ENCODE peak calls at places on chromosomes 7 and 10, in seven cellular contexts. W, M, K, X, N, C and E are unnamed samples.
A peak's percentile ranks its signal among the peaks of the same experiment; 100 is the strongest.

GRCh38 chr10:84179059-84179710 is 5.6 kb downstream of the GPR15LG start:
- DNase-seq in X (no peak), M (peak; percentile 92), N (peak; percentile 100), C (peak; percentile 74), K (no peak), W (peak; percentile 27), E (no peak)

GRCh38 chr7:50346548-50347497 is 42.3 kb downstream of the IKZF1 start:
- DNase-seq in M (peak; percentile 28), K (no peak), X (peak; percentile 77), N (peak; percentile 40), W (no peak), C (no peak), E (no peak)

GRCh38 chr10:62582804-62583208 is 208.6 kb downstream of the ZNF365 start:
- DNase-seq in M (peak; percentile 97), W (peak; percentile 98), X (peak; percentile 86), C (no peak), K (no peak), N (peak; percentile 81), E (no peak)

GRCh38 chr10:107553470-107553869 is 389.0 kb upstream of the SORCS1 start:
- DNase-seq in N (no peak), K (no peak), W (peak; percentile 7), C (no peak), M (peak; percentile 72), X (peak; percentile 15), E (no peak)

GRCh38 chr7:50211306-50212015 is 93.1 kb upstream of the IKZF1 start:
- DNase-seq in K (no peak), C (no peak), M (no peak), N (no peak), W (no peak), X (no peak), E (no peak)

GRCh38 chr7:102431617-102432298 is 1.6 kb upstream of the ORAI2 start:
- DNase-seq in N (peak; percentile 16), W (no peak), C (no peak), M (no peak), K (peak; percentile 21), X (peak; percentile 62), E (no peak)

GRCh38 chr7:23350466-23350865 is 51.3 kb downstream of the MALSU1 start:
- DNase-seq in C (no peak), W (no peak), X (peak; percentile 26), N (no peak), K (no peak), M (no peak), E (no peak)

GRCh38 chr7:39880556-39880955 is 69.5 kb upstream of the CDK13 start:
- DNase-seq in C (no peak), N (peak; percentile 13), X (no peak), W (peak; percentile 31), K (no peak), M (peak; percentile 70), E (no peak)

GRCh38 chr7:40372031-40372430 is 237.2 kb downstream of the SUGCT start:
- DNase-seq in M (peak; percentile 8), C (no peak), W (no peak), K (no peak), N (no peak), X (no peak), E (no peak)

GRCh38 chr7:120554960-120555571 is 282.1 kb downstream of the KCND2 start:
- DNase-seq in K (peak; percentile 27), C (peak; percentile 42), N (peak; percentile 28), M (peak; percentile 73), W (peak; percentile 47), X (peak; percentile 71), E (peak; percentile 47)

GRCh38 chr7:101018271-101019167 is 1.4 kb upstream of the MUC17 start:
- DNase-seq in N (no peak), M (no peak), X (no peak), C (no peak), K (no peak), W (no peak), E (no peak)

GRCh38 chr7:28509256-28510021 is 97.1 kb downstream of the CREB5 start:
- DNase-seq in K (no peak), M (no peak), X (no peak), N (peak; percentile 68), W (no peak), C (no peak), E (no peak)

GRCh38 chr7:130954918-130955559 is 221.0 kb upstream of the KLF14 start:
- DNase-seq in X (no peak), C (no peak), M (no peak), K (no peak), N (no peak), W (no peak), E (no peak)

GRCh38 chr7:140275069-140275961 is 98.5 kb upstream of the KDM7A start:
- DNase-seq in W (no peak), K (no peak), M (peak; percentile 37), X (no peak), C (no peak), N (no peak), E (no peak)

GRCh38 chr7:143728333-143728862 is 29.1 kb downstream of the CTAGE6 start:
- DNase-seq in N (no peak), M (no peak), C (no peak), X (no peak), K (no peak), W (no peak), E (no peak)

GRCh38 chr7:67636363-67637355 is 640.0 kb downstream of the TYW1 start:
- DNase-seq in C (no peak), X (no peak), N (no peak), W (no peak), K (no peak), M (no peak), E (no peak)

GRCh38 chr7:7768977-7769376 is 50.6 kb upstream of the RPA3 start:
- DNase-seq in X (no peak), W (no peak), K (no peak), C (peak; percentile 31), M (no peak), N (no peak), E (no peak)

GRCh38 chr7:29106128-29106988 is 40.0 kb downstream of the CPVL start:
- DNase-seq in M (peak; percentile 77), C (peak; percentile 43), N (peak; percentile 54), K (peak; percentile 63), W (peak; percentile 60), X (peak; percentile 77), E (peak; percentile 10)

GRCh38 chr7:133815677-133816210 is 311.4 kb upstream of the LRGUK start:
- DNase-seq in X (peak; percentile 38), M (no peak), K (no peak), W (peak; percentile 82), C (no peak), N (no peak), E (no peak)

GRCh38 chr7:101121996-101122932 is 4.6 kb upstream of the SERPINE1 start:
- DNase-seq in W (peak; percentile 99), N (peak; percentile 58), C (no peak), X (peak; percentile 87), K (no peak), M (peak; percentile 98), E (peak; percentile 86)

GRCh38 chr7:38502289-38502688 is 128.9 kb downstream of the AMPH start:
- DNase-seq in N (no peak), W (no peak), X (peak; percentile 7), C (no peak), M (no peak), K (no peak), E (no peak)

GRCh38 chr7:137001478-137001877 is 133.0 kb downstream of the CHRM2 start:
- DNase-seq in W (peak; percentile 41), C (no peak), N (no peak), M (no peak), X (no peak), K (no peak), E (no peak)

GRCh38 chr7:137001041-137001440 is 132.6 kb downstream of the CHRM2 start:
- DNase-seq in M (no peak), X (no peak), W (peak; percentile 55), N (no peak), C (no peak), K (no peak), E (no peak)

GRCh38 chr7:136998495-136998894 is 130.0 kb downstream of the CHRM2 start:
- DNase-seq in M (peak; percentile 44), W (peak; percentile 82), K (no peak), N (no peak), X (peak; percentile 72), C (no peak), E (peak; percentile 10)

GRCh38 chr7:137003071-137003470 is 134.6 kb downstream of the CHRM2 start:
- DNase-seq in K (no peak), X (no peak), C (no peak), N (no peak), W (no peak), M (peak; percentile 22), E (no peak)

DNA sequence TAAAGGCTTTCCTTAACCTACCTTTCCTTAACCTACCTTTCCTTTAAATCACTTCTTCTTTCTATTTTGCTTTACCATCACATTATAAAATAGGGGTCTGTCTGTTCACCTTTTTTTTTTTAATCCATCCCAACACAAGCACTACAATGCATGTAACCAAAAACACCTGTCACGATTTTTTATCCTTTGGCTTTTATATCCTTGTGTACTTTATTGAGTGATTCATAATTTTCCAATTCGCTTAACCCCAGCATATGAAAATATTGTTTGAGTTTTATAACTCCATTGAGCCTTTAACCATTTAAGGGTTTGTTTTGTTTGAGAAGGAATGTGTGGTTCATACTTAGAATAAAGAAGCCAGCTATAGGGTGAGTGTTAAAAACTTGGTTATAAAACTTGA is 132.2 kb downstream of the CHRM2 start:
- DNase-seq in C (no peak), K (no peak), X (peak; percentile 68), N (no peak), M (no peak), W (no peak), E (no peak)
- H2AFZ ChIP-seq in C (no peak overlapping the region), K (no peak overlapping the region), X (no peak overlapping the region), N (no peak overlapping the region), M (no peak overlapping the region), W (no peak overlapping the region), E (no peak overlapping the region)

DNA sequence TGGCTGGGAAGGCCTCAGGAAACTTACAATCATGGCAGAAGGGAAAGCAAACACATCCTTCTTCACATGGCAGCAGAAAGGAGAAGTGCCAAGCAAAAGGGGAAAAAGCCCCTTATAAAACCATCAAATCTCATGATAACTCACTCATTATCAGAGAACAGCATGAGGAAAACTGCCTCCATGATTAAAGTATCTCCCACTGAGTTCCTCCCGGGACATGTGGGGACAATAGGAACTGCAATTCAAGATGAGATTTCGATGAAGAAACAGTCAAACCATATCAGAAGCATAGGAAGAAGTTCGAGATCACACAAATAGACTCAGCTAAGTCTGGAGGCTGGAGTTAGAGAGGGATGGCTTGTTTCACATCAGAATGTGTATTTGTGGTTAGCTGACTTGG is 869.4 kb upstream of the PHF14 start:
- DNase-seq in M (no peak), C (no peak), K (no peak), X (no peak), W (no peak), N (no peak), E (no peak)
- H3K27ac ChIP-seq in M (no peak overlapping the region), C (no peak overlapping the region), K (no peak overlapping the region), X (no peak overlapping the region), W (no peak overlapping the region), N (no peak overlapping the region), E (no peak overlapping the region)

DNA sequence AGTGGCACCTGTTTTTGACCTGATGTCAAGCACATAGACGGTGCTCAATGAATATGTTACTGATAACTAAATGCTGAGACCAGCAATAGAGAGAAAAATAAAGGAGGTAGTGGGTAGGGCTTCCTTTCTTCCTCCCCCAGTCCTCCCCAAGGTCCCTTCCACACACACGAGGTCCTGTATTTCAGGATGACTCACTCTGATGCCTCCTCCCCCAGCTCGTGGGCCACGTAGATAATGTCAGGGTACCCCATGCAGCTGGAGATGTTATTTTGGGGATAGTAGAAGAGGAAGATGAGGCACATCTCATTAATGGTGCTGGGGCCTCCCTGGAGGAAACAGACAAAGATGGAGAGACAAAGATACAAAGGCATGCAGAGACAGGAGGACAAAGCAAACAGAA is 17.3 kb downstream of the PRSS58 start:
- DNase-seq in M (no peak), C (no peak), K (no peak), N (no peak), W (no peak), X (no peak), E (no peak)
- H2AFZ ChIP-seq in M (no peak overlapping the region), C (no peak overlapping the region), K (no peak overlapping the region), N (no peak overlapping the region), W (no peak overlapping the region), X (no peak overlapping the region), E (no peak overlapping the region)

GRCh38 chr10:73648975-73649829 is 6.6 kb downstream of the SYNPO2L start:
- DNase-seq in C (no peak), M (peak; percentile 33), K (no peak), X (peak; percentile 72), N (peak; percentile 23), W (peak; percentile 49), E (no peak)
- H3K27ac ChIP-seq in C (no peak overlapping the region), M (peak overlapping the region; percentile 85), K (no peak overlapping the region), X (no peak overlapping the region), N (no peak overlapping the region), W (peak overlapping the region; percentile 60), E (no peak overlapping the region)